ENCODE peak calls at places on chromosomes 13 and 19, in five cellular contexts. G is EL, J is heart right ventricle, X is hepatic stellate cell, Q is neural progenitor cell. S is an unnamed sample.

GRCh38 chr13:57634829-57635165 is 3.3 kb downstream of the PCDH17 start:
- DNase-seq in J (peak; percentile 19), X (no peak), G (no peak), Q (peak; percentile 34), S (no peak)

GRCh38 chr19:610801-611505 is 21.3 kb downstream of the HCN2 start:
- DNase-seq in Q (no peak), J (peak; percentile 66), G (peak; percentile 90), X (peak; percentile 85), S (peak; percentile 76)

GRCh38 chr19:492091-492531 is 4.2 kb upstream of the MADCAM1 start:
- DNase-seq in Q (no peak), X (no peak), G (no peak), J (no peak), S (no peak)

GRCh38 chr13:27341616-27342015 is 71.0 kb downstream of the RASL11A start:
- DNase-seq in J (no peak), G (no peak), X (no peak), Q (no peak), S (no peak)

GRCh38 chr19:45637890-45638667 is 1.1 kb downstream of the EML2 start:
- DNase-seq in Q (no peak), X (peak; percentile 72), G (peak; percentile 74), J (no peak), S (peak; percentile 48)

GRCh38 chr19:12973236-12973635 is 3.9 kb downstream of the DAND5 start:
- DNase-seq in X (no peak), J (no peak), G (no peak), Q (no peak), S (no peak)

GRCh38 chr19:3479177-3479818 is 1.0 kb downstream of the SMIM24 start:
- DNase-seq in G (peak; percentile 33), J (no peak), X (peak; percentile 54), Q (peak; percentile 66), S (no peak)

GRCh38 chr13:43785681-43786471 is 896 bp downstream of the ENOX1 start:
- DNase-seq in G (peak; percentile 77), X (peak; percentile 80), Q (peak; percentile 77), J (peak; percentile 88), S (peak; percentile 63)

GRCh38 chr13:99465454-99465853 is 35.8 kb upstream of the TM9SF2 start:
- DNase-seq in Q (no peak), J (no peak), G (no peak), X (no peak), S (no peak)

S was measured in IMR-90.